ENCODE peak calls at places on chromosomes 3 and 15, in five cellular contexts. L is K562, F is upper lobe of right lung, G is mesenchymal stem cell, B is ovary. J is an unnamed sample.

GRCh38 chr3:165885558-165886270 is 48.5 kb upstream of the BCHE start:
- DNase-seq in F (no peak), L (no peak), B (no peak), G (no peak), J (no peak)

GRCh38 chr3:168885028-168885427 is 778.5 kb downstream of the MECOM start:
- DNase-seq in L (no peak), B (no peak), G (no peak), F (no peak), J (no peak)

GRCh38 chr3:106457278-106458210 is 588.7 kb upstream of the CBLB start:
- DNase-seq in F (no peak), B (peak; percentile 21), G (peak; percentile 28), L (peak; percentile 34), J (peak; percentile 68)

GRCh38 chr3:123152656-123153055 is 49.1 kb upstream of the SEC22A start:
- DNase-seq in L (no peak), F (no peak), B (no peak), G (no peak), J (peak; percentile 51)

GRCh38 chr3:152030320-152030719 is 156.9 kb downstream of the SUCNR1 start:
- DNase-seq in L (no peak), F (no peak), B (no peak), G (no peak), J (no peak)

GRCh38 chr3:100891827-100892226 is 101.4 kb downstream of the ABI3BP start:
- DNase-seq in B (no peak), F (no peak), L (no peak), G (no peak), J (no peak)

GRCh38 chr3:177071496-177072156 is 125.7 kb downstream of the TBL1XR1 start:
- DNase-seq in B (no peak), L (no peak), G (no peak), F (no peak), J (no peak)

GRCh38 chr15:88803241-88803919 is at the start of gene ACAN:
- DNase-seq in F (no peak), G (no peak), B (no peak), L (no peak), J (no peak)

GRCh38 chr15:40239671-40240618 is 1.1 kb downstream of the PAK6 start:
- DNase-seq in G (no peak), L (no peak), F (peak; percentile 59), B (no peak), J (peak; percentile 51)

GRCh38 chr3:38602576-38603250 is 46.8 kb downstream of the SCN5A start:
- DNase-seq in L (no peak), B (no peak), F (peak; percentile 18), G (no peak), J (no peak)

GRCh38 chr15:60184579-60184978 is 180.5 kb downstream of the FOXB1 start:
- DNase-seq in F (no peak), B (no peak), G (no peak), L (no peak), J (no peak)

GRCh38 chr3:179811321-179812095 is 158.7 kb downstream of the USP13 start:
- DNase-seq in G (peak; percentile 80), F (no peak), B (peak; percentile 43), L (peak; percentile 54), J (no peak)

GRCh38 chr3:32952369-32953067 is 1.1 kb downstream of the CCR4 start:
- DNase-seq in L (no peak), G (no peak), B (no peak), F (no peak), J (no peak)

GRCh38 chr3:169363318-169363717 is 300.2 kb downstream of the MECOM start:
- DNase-seq in B (no peak), L (no peak), G (no peak), F (no peak), J (no peak)

GRCh38 chr3:5051772-5052171 is 70.3 kb upstream of the ARL8B start:
- DNase-seq in B (no peak), F (no peak), L (peak; percentile 46), G (peak; percentile 43), J (no peak)

GRCh38 chr15:101063891-101064794 is 145.0 kb downstream of the LRRK1 start:
- DNase-seq in G (no peak), F (peak; percentile 58), B (no peak), L (no peak), J (peak; percentile 74)

GRCh38 chr15:31306036-31306425 is 20.6 kb upstream of the KLF13 start:
- DNase-seq in F (peak; percentile 40), L (no peak), B (no peak), G (no peak), J (peak; percentile 40)
- H3K4me1 ChIP-seq in F (peaks cover 16% of the 10 kb centered on the region), L (peaks cover 3% of the 10 kb centered on the region), B (no peaks in the 10 kb centered on the region), G (peaks cover 5% of the 10 kb centered on the region), J (no peaks in the 10 kb centered on the region)

DNA sequence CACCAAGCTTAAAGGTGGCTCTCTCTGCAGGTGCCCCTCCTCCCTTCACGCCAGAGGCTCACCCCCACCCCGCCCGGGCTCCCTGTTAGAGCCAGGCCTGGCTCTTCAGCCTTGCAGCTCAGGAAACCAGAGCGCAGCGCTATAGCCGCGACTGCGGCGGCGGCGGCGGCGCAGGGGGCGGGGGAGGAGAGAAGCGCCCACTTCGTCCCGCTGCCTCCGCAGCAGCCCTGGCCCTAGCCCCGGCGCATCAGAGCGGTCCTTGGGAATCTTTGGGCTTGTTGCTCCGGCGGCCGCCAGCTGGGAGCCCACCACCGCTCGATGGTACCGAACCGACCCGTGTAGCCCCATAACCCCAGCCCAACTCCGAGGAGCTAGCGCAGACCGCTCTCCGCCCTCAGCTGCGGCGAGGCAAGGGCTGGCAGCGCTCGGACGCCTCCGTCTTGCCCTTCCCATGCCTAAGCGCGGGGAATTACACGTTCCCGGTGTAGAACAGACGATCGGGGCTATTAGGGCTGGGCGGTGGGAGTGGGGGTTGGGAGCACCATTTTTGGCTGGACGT is 1.2 kb downstream of the RASGRF1 start:
- DNase-seq in F (peak; percentile 58), L (no peak), B (no peak), G (no peak), J (peak; percentile 16)
- H3K4me3 ChIP-seq in F (peak overlapping the region; percentile 29), L (no peak overlapping the region), B (no peak overlapping the region), G (no peak overlapping the region), J (no peak overlapping the region)

GRCh38 chr3:54122046-54122801 is at the start of gene CACNA2D3:
- DNase-seq in B (peak; percentile 78), F (peak; percentile 84), G (no peak), L (no peak), J (no peak)
- H3K27ac ChIP-seq in B (peak within 1 kb of the TSS; percentile 82), F (no peak within 1 kb of the TSS), G (no peak within 1 kb of the TSS), L (no peak within 1 kb of the TSS), J (peak within 1 kb of the TSS; percentile 74)

GRCh38 chr3:30623375-30623774 is 17.0 kb downstream of the TGFBR2 start:
- DNase-seq in L (no peak), F (no peak), B (no peak), G (no peak), J (no peak)

GRCh38 chr3:30618508-30618907 is 12.1 kb downstream of the TGFBR2 start:
- DNase-seq in B (no peak), F (no peak), L (no peak), G (no peak), J (no peak)

GRCh38 chr3:30620402-30621360 is 14.3 kb downstream of the TGFBR2 start:
- DNase-seq in B (no peak), F (no peak), L (no peak), G (peak; percentile 45), J (no peak)

GRCh38 chr3:30619318-30619717 is 12.9 kb downstream of the TGFBR2 start:
- DNase-seq in G (no peak), F (no peak), B (no peak), L (no peak), J (no peak)

DNA sequence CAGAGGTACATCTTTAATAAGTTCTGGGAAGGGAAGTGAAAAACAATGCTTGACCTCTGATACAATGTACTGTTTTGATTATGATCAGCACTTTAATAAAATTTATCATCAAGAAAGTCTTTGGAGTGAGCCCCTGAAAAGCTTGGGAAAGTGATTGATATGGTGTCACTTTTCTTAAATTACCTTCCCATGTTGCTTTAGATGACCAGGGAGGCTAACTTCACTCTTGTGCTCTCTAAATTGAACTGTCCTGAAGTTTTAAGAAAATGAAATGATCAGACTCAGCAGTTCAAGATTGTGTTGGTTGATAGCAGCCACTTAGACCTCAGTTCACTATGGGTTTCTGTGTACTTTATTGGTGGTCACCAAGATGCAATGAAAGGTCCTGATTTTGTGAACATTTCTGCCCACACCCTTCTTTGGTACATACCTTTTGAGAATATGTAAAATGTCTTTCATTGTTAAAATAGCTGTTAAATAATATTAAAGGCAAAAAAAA is 15.7 kb downstream of the TGFBR2 start:
- DNase-seq in B (no peak), F (no peak), L (no peak), G (no peak), J (no peak)
- H3K4me1 ChIP-seq in B (peaks cover 8% of the 10 kb centered on the region), F (peaks cover 85% of the 10 kb centered on the region), L (no peaks in the 10 kb centered on the region), G (peaks cover 8% of the 10 kb centered on the region), J (no peaks in the 10 kb centered on the region)

GRCh38 chr3:149336925-149337324 is 3.5 kb upstream of the TM4SF18 start:
- DNase-seq in F (no peak), G (no peak), B (no peak), L (no peak), J (no peak)

GRCh38 chr3:149333518-149333859 is at the start of gene TM4SF18:
- DNase-seq in B (no peak), F (no peak), L (no peak), G (no peak), J (no peak)

GRCh38 chr3:149332227-149332765 is 1.1 kb downstream of the TM4SF18 start:
- DNase-seq in G (peak; percentile 61), B (no peak), F (no peak), L (no peak), J (no peak)

GRCh38 chr3:149330609-149331008 is 2.8 kb downstream of the TM4SF18 start:
- DNase-seq in F (no peak), B (no peak), L (no peak), G (no peak), J (no peak)

DNA sequence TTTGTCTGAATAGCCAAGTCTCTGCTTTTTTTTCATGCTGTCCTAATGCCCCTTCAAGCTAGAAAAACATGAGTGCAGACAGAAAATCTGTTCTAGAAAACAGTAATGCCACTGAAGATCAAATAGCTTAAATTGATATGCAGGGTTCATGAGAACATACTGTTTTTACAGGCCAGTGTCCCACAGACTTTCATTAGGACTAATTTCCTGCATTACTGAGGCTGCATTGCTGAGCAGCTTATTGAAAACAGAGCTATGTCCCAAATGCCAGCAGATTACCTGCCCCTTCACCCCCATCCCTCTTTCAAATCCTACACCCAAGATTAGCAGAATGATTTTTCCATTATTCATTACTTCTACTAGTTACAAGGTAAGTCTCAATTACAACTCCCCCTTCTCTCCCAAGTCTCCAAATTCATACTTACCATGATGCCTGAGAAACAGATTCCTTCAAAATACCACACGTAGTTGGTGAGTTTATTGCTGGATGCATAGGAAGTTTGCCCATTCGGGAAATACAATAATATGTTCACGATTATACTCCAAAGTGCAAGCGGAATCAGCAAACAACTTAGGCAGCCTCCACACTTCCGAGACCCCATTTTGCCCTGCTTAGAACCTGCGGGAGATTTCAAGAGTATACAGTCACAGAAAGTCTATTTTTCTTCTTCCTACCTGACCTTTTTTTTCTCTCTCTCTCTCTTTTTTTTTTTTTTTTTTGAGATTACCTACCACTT is 487 bp downstream of the TM4SF18 start:
- DNase-seq in B (no peak), G (peak; percentile 38), L (no peak), F (no peak), J (no peak)
- H3K4me3 ChIP-seq in B (no peak overlapping the region), G (no peak overlapping the region), L (no peak overlapping the region), F (peak overlapping the region; percentile 21), J (peak overlapping the region; percentile 15)

DNA sequence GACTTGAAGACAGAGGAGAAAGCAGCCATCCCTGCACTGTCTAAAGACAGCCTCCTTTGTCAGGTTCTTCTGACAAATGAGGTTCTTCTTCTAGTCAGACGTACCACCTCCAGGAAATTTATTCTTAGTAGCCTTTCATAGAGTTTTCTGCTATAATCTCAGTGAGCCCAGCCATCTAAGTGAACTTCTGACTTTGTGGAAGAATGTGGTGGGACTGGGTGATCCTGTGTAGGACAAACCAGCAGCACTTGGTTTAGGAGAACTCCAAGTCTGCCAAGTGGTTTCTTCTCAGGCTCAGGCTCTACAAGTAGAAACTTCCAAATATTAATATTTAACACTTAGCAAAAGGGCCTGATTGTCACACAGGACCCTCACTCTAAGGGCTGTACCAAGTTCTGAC is 52.1 kb downstream of the TIPARP start:
- DNase-seq in F (no peak), L (no peak), G (no peak), B (no peak), J (no peak)
- H3K27ac ChIP-seq in F (no peak overlapping the region), L (no peak overlapping the region), G (no peak overlapping the region), B (no peak overlapping the region), J (no peak overlapping the region)

J was measured in right atrium auricular region.